ENCODE peak calls at places on chromosomes 6 and 20, in seven cellular contexts. Z is globus pallidus, C is mucosa of gallbladder, R is HS-27A, T is AG04450, E is HT-29, Q is fibroblast of pulmonary artery. P is an unnamed sample.

GRCh38 chr20:31962741-31963140 is 5.2 kb upstream of the XKR7 start:
- DNase-seq in Q (no peak), R (no peak), C (no peak), E (no peak), T (no peak), Z (no peak), P (no peak)

GRCh38 chr6:146287691-146288369 is 255.8 kb upstream of the RAB32 start:
- DNase-seq in T (no peak), R (no peak), Q (peak), Z (no peak), C (no peak), E (no peak), P (no peak)

GRCh38 chr20:43723194-43723593 is 3.6 kb downstream of the GTSF1L start:
- DNase-seq in R (no peak), Z (no peak), E (no peak), T (no peak), Q (no peak), C (no peak), P (no peak)

GRCh38 chr20:59955131-59955796 is 3.0 kb upstream of the CDH26 start:
- DNase-seq in C (no peak), Z (peak), T (no peak), Q (no peak), E (peak), R (no peak), P (no peak)

GRCh38 chr6:14001329-14002012 is 76.7 kb downstream of the RNF182 start:
- DNase-seq in R (peak), T (peak), C (no peak), Q (peak), E (no peak), Z (no peak), P (peak)

GRCh38 chr20:51400051-51400926 is 142.2 kb downstream of the NFATC2 start:
- DNase-seq in T (no peak), E (no peak), Q (no peak), C (no peak), Z (peak), R (no peak), P (no peak)

GRCh38 chr6:161136655-161137054 is 137.2 kb downstream of the AGPAT4 start:
- DNase-seq in Z (no peak), T (no peak), E (no peak), Q (no peak), C (no peak), R (no peak), P (no peak)

GRCh38 chr6:31007694-31008093 is 2.6 kb upstream of the MUC22 start:
- DNase-seq in E (peak), T (peak), Q (peak), C (no peak), Z (no peak), R (peak), P (peak)

GRCh38 chr6:131747821-131748353 is 37.1 kb upstream of the CTAGE9 start:
- DNase-seq in R (no peak), E (no peak), T (no peak), C (no peak), Z (no peak), Q (no peak), P (no peak)

GRCh38 chr20:8432435-8433148 is 300.5 kb downstream of the PLCB1 start:
- DNase-seq in T (no peak), Q (no peak), R (no peak), E (no peak), C (no peak), Z (no peak), P (no peak)

GRCh38 chr6:42276008-42276890 is 58.6 kb upstream of the MRPS10 start:
- DNase-seq in C (peak), T (no peak), Q (peak), Z (peak), R (no peak), E (no peak), P (no peak)